ENCODE peak calls at places on chromosomes 3 and 15, in five cellular contexts. Q, C, F, X and S are unnamed samples.

GRCh38 chr15:28942046-28942445 is 56.3 kb downstream of the APBA2 start:
- DNase-seq in Q (no peak), C (no peak), F (no peak), X (no peak), S (no peak)

GRCh38 chr3:146163584-146163983 is 2.6 kb upstream of the PLOD2 start:
- DNase-seq in Q (no peak), C (peak), F (no peak), X (no peak), S (no peak)

GRCh38 chr3:115693868-115694267 is 70.6 kb downstream of the GAP43 start:
- DNase-seq in Q (no peak), C (no peak), F (no peak), X (no peak), S (no peak)

GRCh38 chr3:22621205-22621809 is 581.8 kb upstream of the UBE2E2 start:
- DNase-seq in Q (no peak), C (no peak), F (no peak), X (no peak), S (no peak)

GRCh38 chr3:43953814-43954241 is 263.1 kb downstream of the ABHD5 start:
- DNase-seq in Q (no peak), C (peak), F (no peak), X (no peak), S (no peak)

GRCh38 chr3:142595581-142595950 is 627 bp upstream of the PLS1 start:
- DNase-seq in Q (no peak), C (peak), F (no peak), X (no peak), S (no peak)

GRCh38 chr3:169822983-169823382 is 10.3 kb upstream of the LRRC34 start:
- DNase-seq in Q (no peak), C (no peak), F (no peak), X (no peak), S (no peak)

GRCh38 chr15:97235285-97235985 is 725.1 kb upstream of the ARRDC4 start:
- DNase-seq in Q (peak), C (no peak), F (peak), X (peak), S (peak)

GRCh38 chr3:72950372-72950771 is 46.2 kb upstream of the PPP4R2 start:
- DNase-seq in Q (no peak), C (no peak), F (no peak), X (no peak), S (no peak)

GRCh38 chr3:32384938-32385337 is 6.7 kb upstream of the CMTM7 start:
- DNase-seq in Q (no peak), C (no peak), F (no peak), X (no peak), S (no peak)

GRCh38 chr3:71930056-71930991 is 145.4 kb upstream of the PROK2 start:
- DNase-seq in Q (peak), C (peak), F (no peak), X (no peak), S (peak)

GRCh38 chr3:97821413-97821809 is 400 bp upstream of the CRYBG3 start:
- DNase-seq in Q (peak), C (no peak), F (no peak), X (no peak), S (no peak)

GRCh38 chr3:39941941-39942340 is 132.5 kb downstream of the MYRIP start:
- DNase-seq in Q (no peak), C (no peak), F (no peak), X (no peak), S (no peak)

GRCh38 chr3:45948409-45948808 is 5.1 kb downstream of the CXCR6 start:
- DNase-seq in Q (no peak), C (peak), F (no peak), X (no peak), S (no peak)

GRCh38 chr15:90184119-90184785 is 16.9 kb upstream of the SEMA4B start:
- DNase-seq in Q (peak), C (peak), F (no peak), X (no peak), S (peak)

GRCh38 chr15:80674245-80674614 is 20.9 kb upstream of the ABHD17C start:
- DNase-seq in Q (no peak), C (no peak), F (no peak), X (no peak), S (no peak)

GRCh38 chr3:113097821-113098516 is 107.2 kb downstream of the GTPBP8 start:
- DNase-seq in Q (no peak), C (peak), F (no peak), X (no peak), S (no peak)

GRCh38 chr3:164940737-164941136 is 137.6 kb downstream of the SI start:
- DNase-seq in Q (no peak), C (no peak), F (no peak), X (no peak), S (no peak)

GRCh38 chr3:95055288-95055687 is 992.4 kb downstream of the NSUN3 start:
- DNase-seq in Q (no peak), C (no peak), F (no peak), X (no peak), S (no peak)

GRCh38 chr15:93209690-93210425 is 120.8 kb upstream of the RGMA start:
- DNase-seq in Q (no peak), C (no peak), F (no peak), X (no peak), S (no peak)

GRCh38 chr3:119497824-119498187 is 541 bp upstream of the TIMMDC1 start:
- DNase-seq in Q (no peak), C (peak), F (no peak), X (no peak), S (peak)

GRCh38 chr15:52104532-52105004 is 8.0 kb downstream of the BCL2L10 start:
- DNase-seq in Q (no peak), C (no peak), F (no peak), X (no peak), S (no peak)

GRCh38 chr15:101115887-101116680 is 135.8 kb downstream of the CHSY1 start:
- DNase-seq in Q (peak), C (no peak), F (no peak), X (no peak), S (no peak)

GRCh38 chr15:31267161-31268107 is 59.2 kb upstream of the KLF13 start:
- DNase-seq in Q (peak), C (no peak), F (no peak), X (no peak), S (peak)

GRCh38 chr15:74315626-74316025 is 51.8 kb downstream of the CYP11A1 start:
- DNase-seq in Q (no peak), C (no peak), F (peak), X (no peak), S (no peak)

GRCh38 chr15:83764201-83764839 is 110.4 kb downstream of the ADAMTSL3 start:
- DNase-seq in Q (no peak), C (no peak), F (no peak), X (no peak), S (no peak)

GRCh38 chr3:108946292-108947290 is 7.1 kb downstream of the GUCA1C start:
- DNase-seq in Q (no peak), C (no peak), F (no peak), X (no peak), S (no peak)

GRCh38 chr3:14508966-14509795 is 31.0 kb downstream of the GRIP2 start:
- DNase-seq in Q (peak), C (no peak), F (peak), X (peak), S (peak)

GRCh38 chr3:66452247-66453040 is 48.4 kb downstream of the LRIG1 start:
- DNase-seq in Q (peak), C (no peak), F (no peak), X (no peak), S (no peak)

GRCh38 chr3:143998266-143998665 is 26.6 kb downstream of the DIPK2A start:
- DNase-seq in Q (no peak), C (no peak), F (no peak), X (no peak), S (peak)

GRCh38 chr3:94234177-94234788 is 171.4 kb downstream of the NSUN3 start:
- DNase-seq in Q (no peak), C (no peak), F (no peak), X (no peak), S (peak)